ENCODE peak calls at places on chromosomes 5 and 9, in seven cellular contexts. One of them, this sample, is unnamed.
A peak's percentile ranks its signal among the peaks of the same experiment; 100 is the strongest.

GRCh38 chr9:120521101-120521500 is 58.9 kb downstream of the CDK5RAP2 start:
- DNase-seq in cardiac fibroblast: no peak
- DNase-seq in fibroblast of mammary gland: no peak
- DNase-seq in cardiac muscle cell: no peak
- DNase-seq in lower leg skin: no peak
- DNase-seq in D721Med: no peak
- DNase-seq in activated B cell treated with CpG ODN at 0.5 μM for 24 hours: no peak
- DNase-seq in this sample: no peak

GRCh38 chr9:125524522-125524921 is 182.5 kb downstream of the MAPKAP1 start:
- DNase-seq in cardiac muscle cell: peak; percentile 50
- DNase-seq in cardiac fibroblast: peak; percentile 35
- DNase-seq in D721Med: no peak
- DNase-seq in fibroblast of mammary gland: peak; percentile 78
- DNase-seq in activated B cell treated with CpG ODN at 0.5 μM for 24 hours: no peak
- DNase-seq in lower leg skin: no peak
- DNase-seq in this sample: no peak

GRCh38 chr9:90343360-90343759 is 299.3 kb downstream of the DIRAS2 start:
- DNase-seq in activated B cell treated with CpG ODN at 0.5 μM for 24 hours: no peak
- DNase-seq in cardiac muscle cell: peak; percentile 30
- DNase-seq in cardiac fibroblast: peak; percentile 17
- DNase-seq in D721Med: peak; percentile 26
- DNase-seq in lower leg skin: no peak
- DNase-seq in fibroblast of mammary gland: peak; percentile 31
- DNase-seq in this sample: no peak

GRCh38 chr9:99977042-99977792 is 70.8 kb downstream of the STX17 start:
- DNase-seq in fibroblast of mammary gland: no peak
- DNase-seq in activated B cell treated with CpG ODN at 0.5 μM for 24 hours: no peak
- DNase-seq in D721Med: no peak
- DNase-seq in lower leg skin: no peak
- DNase-seq in cardiac muscle cell: no peak
- DNase-seq in cardiac fibroblast: no peak
- DNase-seq in this sample: no peak

GRCh38 chr5:16792278-16793275 is 143.5 kb downstream of the MYO10 start:
- DNase-seq in D721Med: no peak
- DNase-seq in activated B cell treated with CpG ODN at 0.5 μM for 24 hours: no peak
- DNase-seq in cardiac muscle cell: no peak
- DNase-seq in cardiac fibroblast: no peak
- DNase-seq in fibroblast of mammary gland: no peak
- DNase-seq in lower leg skin: no peak
- DNase-seq in this sample: no peak

GRCh38 chr9:27367175-27367798 is 70.3 kb upstream of the EQTN start:
- DNase-seq in cardiac fibroblast: no peak
- DNase-seq in activated B cell treated with CpG ODN at 0.5 μM for 24 hours: no peak
- DNase-seq in D721Med: no peak
- DNase-seq in lower leg skin: no peak
- DNase-seq in fibroblast of mammary gland: no peak
- DNase-seq in cardiac muscle cell: no peak
- DNase-seq in this sample: no peak

GRCh38 chr5:138448481-138449398 is 9.9 kb downstream of the REEP2 start:
- DNase-seq in activated B cell treated with CpG ODN at 0.5 μM for 24 hours: no peak
- DNase-seq in cardiac muscle cell: peak; percentile 38
- DNase-seq in cardiac fibroblast: peak; percentile 20
- DNase-seq in lower leg skin: no peak
- DNase-seq in D721Med: no peak
- DNase-seq in fibroblast of mammary gland: peak; percentile 48
- DNase-seq in this sample: no peak

GRCh38 chr5:107997338-107997979 is 326.7 kb upstream of the EFNA5 start:
- DNase-seq in D721Med: no peak
- DNase-seq in lower leg skin: no peak
- DNase-seq in activated B cell treated with CpG ODN at 0.5 μM for 24 hours: no peak
- DNase-seq in fibroblast of mammary gland: peak; percentile 26
- DNase-seq in cardiac muscle cell: no peak
- DNase-seq in cardiac fibroblast: peak; percentile 14
- DNase-seq in this sample: no peak

GRCh38 chr5:43609752-43610151 is 6.8 kb downstream of the NNT start:
- DNase-seq in lower leg skin: no peak
- DNase-seq in cardiac fibroblast: no peak
- DNase-seq in activated B cell treated with CpG ODN at 0.5 μM for 24 hours: no peak
- DNase-seq in D721Med: no peak
- DNase-seq in cardiac muscle cell: no peak
- DNase-seq in fibroblast of mammary gland: peak; percentile 7
- DNase-seq in this sample: no peak
- TF ChIP-seq CTCF in lower leg skin: no peak
- TF ChIP-seq CTCF in cardiac fibroblast: peak; percentile 39
- TF ChIP-seq CTCF in activated B cell treated with CpG ODN at 0.5 μM for 24 hours: no peak
- TF ChIP-seq CTCF in D721Med: peak; percentile 45
- TF ChIP-seq CTCF in cardiac muscle cell: peak; percentile 16
- TF ChIP-seq CTCF in fibroblast of mammary gland: peak; percentile 37
- TF ChIP-seq CTCF in this sample: peak; percentile 46

GRCh38 chr9:110028281-110029075 is 179.5 kb downstream of the C9orf152 start:
- DNase-seq in cardiac fibroblast: peak; percentile 74
- DNase-seq in D721Med: no peak
- DNase-seq in cardiac muscle cell: peak; percentile 54
- DNase-seq in lower leg skin: no peak
- DNase-seq in fibroblast of mammary gland: peak; percentile 52
- DNase-seq in activated B cell treated with CpG ODN at 0.5 μM for 24 hours: no peak
- DNase-seq in this sample: no peak

GRCh38 chr9:110030632-110031031 is 177.3 kb downstream of the C9orf152 start:
- DNase-seq in lower leg skin: no peak
- DNase-seq in cardiac muscle cell: peak; percentile 43
- DNase-seq in activated B cell treated with CpG ODN at 0.5 μM for 24 hours: no peak
- DNase-seq in fibroblast of mammary gland: peak; percentile 50
- DNase-seq in D721Med: no peak
- DNase-seq in cardiac fibroblast: peak; percentile 91
- DNase-seq in this sample: no peak

GRCh38 chr9:110029815-110030480 is 178.0 kb downstream of the C9orf152 start:
- DNase-seq in D721Med: no peak
- DNase-seq in cardiac fibroblast: no peak
- DNase-seq in lower leg skin: no peak
- DNase-seq in activated B cell treated with CpG ODN at 0.5 μM for 24 hours: no peak
- DNase-seq in fibroblast of mammary gland: no peak
- DNase-seq in cardiac muscle cell: no peak
- DNase-seq in this sample: no peak

GRCh38 chr9:110027624-110028023 is 180.3 kb downstream of the C9orf152 start:
- DNase-seq in D721Med: no peak
- DNase-seq in lower leg skin: no peak
- DNase-seq in cardiac muscle cell: peak; percentile 85
- DNase-seq in fibroblast of mammary gland: peak; percentile 87
- DNase-seq in activated B cell treated with CpG ODN at 0.5 μM for 24 hours: no peak
- DNase-seq in cardiac fibroblast: peak; percentile 96
- DNase-seq in this sample: no peak

DNA sequence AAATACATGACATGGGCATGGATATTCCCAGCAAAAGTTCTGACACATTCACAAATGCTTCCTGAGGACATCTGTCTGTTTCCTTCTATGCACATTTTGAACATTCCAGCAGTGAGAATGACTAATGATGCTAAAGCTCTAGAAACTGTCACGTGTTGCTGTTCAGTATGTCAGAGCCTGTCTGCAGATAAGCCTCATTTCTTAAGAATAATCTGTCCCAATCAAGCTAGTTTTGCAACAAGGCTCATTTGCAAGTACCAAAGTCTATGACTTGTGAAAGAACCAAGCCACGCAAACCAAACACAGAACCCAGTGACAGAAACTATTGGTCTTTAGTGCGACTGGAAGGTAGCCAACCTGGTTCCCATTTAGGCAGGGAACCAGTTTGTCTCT is 178.5 kb downstream of the C9orf152 start:
- DNase-seq in activated B cell treated with CpG ODN at 0.5 μM for 24 hours: no peak
- DNase-seq in fibroblast of mammary gland: peak; percentile 95
- DNase-seq in cardiac fibroblast: peak; percentile 99
- DNase-seq in lower leg skin: peak; percentile 37
- DNase-seq in D721Med: no peak
- DNase-seq in cardiac muscle cell: peak; percentile 96
- DNase-seq in this sample: no peak
- TF ChIP-seq CTCF in activated B cell treated with CpG ODN at 0.5 μM for 24 hours: no peak
- TF ChIP-seq CTCF in fibroblast of mammary gland: no peak
- TF ChIP-seq CTCF in cardiac fibroblast: no peak
- TF ChIP-seq CTCF in lower leg skin: no peak
- TF ChIP-seq CTCF in D721Med: no peak
- TF ChIP-seq CTCF in cardiac muscle cell: no peak
- TF ChIP-seq CTCF in this sample: no peak

GRCh38 chr5:140882591-140882899 is 621 bp downstream of the PCDHA13 start:
- DNase-seq in cardiac fibroblast: peak; percentile 13
- DNase-seq in cardiac muscle cell: no peak
- DNase-seq in activated B cell treated with CpG ODN at 0.5 μM for 24 hours: no peak
- DNase-seq in fibroblast of mammary gland: peak; percentile 5
- DNase-seq in D721Med: no peak
- DNase-seq in lower leg skin: no peak
- DNase-seq in this sample: no peak
- TF ChIP-seq CTCF in cardiac fibroblast: no peak
- TF ChIP-seq CTCF in cardiac muscle cell: no peak
- TF ChIP-seq CTCF in activated B cell treated with CpG ODN at 0.5 μM for 24 hours: no peak
- TF ChIP-seq CTCF in fibroblast of mammary gland: no peak
- TF ChIP-seq CTCF in D721Med: peak; percentile 60
- TF ChIP-seq CTCF in lower leg skin: no peak
- TF ChIP-seq CTCF in this sample: no peak

GRCh38 chr5:142749321-142749720 is 20.9 kb upstream of the ARHGAP26 start:
- DNase-seq in fibroblast of mammary gland: peak; percentile 82
- DNase-seq in D721Med: no peak
- DNase-seq in cardiac muscle cell: peak; percentile 64
- DNase-seq in lower leg skin: no peak
- DNase-seq in cardiac fibroblast: peak; percentile 85
- DNase-seq in activated B cell treated with CpG ODN at 0.5 μM for 24 hours: no peak
- DNase-seq in this sample: no peak

GRCh38 chr5:142748132-142748531 is 22.0 kb upstream of the ARHGAP26 start:
- DNase-seq in D721Med: no peak
- DNase-seq in fibroblast of mammary gland: peak; percentile 84
- DNase-seq in cardiac fibroblast: peak; percentile 84
- DNase-seq in activated B cell treated with CpG ODN at 0.5 μM for 24 hours: no peak
- DNase-seq in cardiac muscle cell: peak; percentile 65
- DNase-seq in lower leg skin: no peak
- DNase-seq in this sample: no peak

GRCh38 chr5:142746532-142746931 is 23.6 kb upstream of the ARHGAP26 start:
- DNase-seq in D721Med: no peak
- DNase-seq in fibroblast of mammary gland: no peak
- DNase-seq in lower leg skin: no peak
- DNase-seq in cardiac muscle cell: no peak
- DNase-seq in cardiac fibroblast: no peak
- DNase-seq in activated B cell treated with CpG ODN at 0.5 μM for 24 hours: no peak
- DNase-seq in this sample: no peak

GRCh38 chr5:142747034-142747433 is 23.1 kb upstream of the ARHGAP26 start:
- DNase-seq in cardiac muscle cell: peak; percentile 71
- DNase-seq in fibroblast of mammary gland: peak; percentile 54
- DNase-seq in cardiac fibroblast: peak; percentile 67
- DNase-seq in lower leg skin: no peak
- DNase-seq in activated B cell treated with CpG ODN at 0.5 μM for 24 hours: no peak
- DNase-seq in D721Med: no peak
- DNase-seq in this sample: no peak

GRCh38 chr5:142748568-142749249 is 21.5 kb upstream of the ARHGAP26 start:
- DNase-seq in activated B cell treated with CpG ODN at 0.5 μM for 24 hours: peak; percentile 46
- DNase-seq in fibroblast of mammary gland: peak; percentile 23
- DNase-seq in lower leg skin: no peak
- DNase-seq in cardiac muscle cell: no peak
- DNase-seq in D721Med: no peak
- DNase-seq in cardiac fibroblast: peak; percentile 39
- DNase-seq in this sample: no peak
- TF ChIP-seq CTCF in activated B cell treated with CpG ODN at 0.5 μM for 24 hours: peak; percentile 74
- TF ChIP-seq CTCF in fibroblast of mammary gland: peak; percentile 39
- TF ChIP-seq CTCF in lower leg skin: no peak
- TF ChIP-seq CTCF in cardiac muscle cell: no peak
- TF ChIP-seq CTCF in D721Med: peak; percentile 51
- TF ChIP-seq CTCF in cardiac fibroblast: peak; percentile 25
- TF ChIP-seq CTCF in this sample: peak; percentile 53

DNA sequence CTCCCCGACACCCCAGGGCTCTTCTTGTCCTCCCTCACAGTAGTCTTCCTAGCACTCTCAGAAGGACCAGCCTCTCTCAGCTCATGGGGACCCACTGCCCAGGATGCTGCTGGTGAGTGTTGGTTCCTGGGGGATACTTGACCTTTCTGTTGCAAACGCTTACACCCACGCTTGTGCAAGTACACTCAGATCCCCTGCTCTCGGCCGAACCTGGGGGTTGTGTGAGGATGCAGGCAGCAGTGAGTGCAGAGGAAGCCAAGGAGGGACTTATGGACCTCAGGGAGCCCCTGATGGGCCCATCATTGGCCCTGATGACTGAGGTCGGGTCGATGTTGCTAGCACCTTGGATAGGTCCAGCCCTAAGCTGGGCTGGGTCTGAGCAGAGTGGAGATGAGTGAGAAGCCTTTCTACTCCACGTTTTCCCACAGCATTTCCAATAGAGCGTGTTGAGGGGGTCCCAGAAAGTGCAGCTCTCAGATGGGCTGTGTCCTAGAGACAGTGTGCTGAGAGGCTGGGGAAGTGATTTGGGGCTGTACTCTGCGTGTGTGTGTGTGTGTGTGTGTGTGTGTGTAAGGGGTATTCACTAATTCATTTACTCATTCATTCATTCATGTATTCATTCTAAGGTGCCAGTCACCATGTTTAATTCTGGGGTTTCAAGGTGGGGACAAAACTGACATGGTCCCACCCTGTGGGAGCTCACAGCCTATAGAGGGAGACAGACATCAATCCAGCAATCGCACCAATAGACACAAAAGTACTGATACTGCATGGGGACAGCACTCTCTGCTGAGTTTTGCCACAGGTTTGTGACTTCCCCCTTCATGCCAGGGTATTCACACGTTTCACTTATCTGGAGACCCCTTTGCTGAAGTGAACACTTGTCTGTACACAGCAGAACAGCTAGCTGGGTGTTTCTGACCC is 25.2 kb upstream of the PITX1 start:
- DNase-seq in D721Med: no peak
- DNase-seq in lower leg skin: no peak
- DNase-seq in fibroblast of mammary gland: no peak
- DNase-seq in cardiac muscle cell: no peak
- DNase-seq in cardiac fibroblast: no peak
- DNase-seq in activated B cell treated with CpG ODN at 0.5 μM for 24 hours: no peak
- DNase-seq in this sample: no peak
- TF ChIP-seq CTCF in D721Med: peak; percentile 20
- TF ChIP-seq CTCF in lower leg skin: no peak
- TF ChIP-seq CTCF in fibroblast of mammary gland: no peak
- TF ChIP-seq CTCF in cardiac muscle cell: no peak
- TF ChIP-seq CTCF in cardiac fibroblast: no peak
- TF ChIP-seq CTCF in activated B cell treated with CpG ODN at 0.5 μM for 24 hours: no peak
- TF ChIP-seq CTCF in this sample: no peak

GRCh38 chr5:157303667-157304327 is 37.9 kb downstream of the CYFIP2 start:
- DNase-seq in D721Med: no peak
- DNase-seq in lower leg skin: no peak
- DNase-seq in activated B cell treated with CpG ODN at 0.5 μM for 24 hours: no peak
- DNase-seq in cardiac fibroblast: no peak
- DNase-seq in cardiac muscle cell: no peak
- DNase-seq in fibroblast of mammary gland: no peak
- DNase-seq in this sample: no peak
- TF ChIP-seq CTCF in D721Med: no peak
- TF ChIP-seq CTCF in lower leg skin: no peak
- TF ChIP-seq CTCF in activated B cell treated with CpG ODN at 0.5 μM for 24 hours: no peak
- TF ChIP-seq CTCF in cardiac fibroblast: peak; percentile 6
- TF ChIP-seq CTCF in cardiac muscle cell: peak; percentile 19
- TF ChIP-seq CTCF in fibroblast of mammary gland: no peak
- TF ChIP-seq CTCF in this sample: peak; percentile 35

GRCh38 chr9:131954299-131954698 is 125.4 kb downstream of the MED27 start:
- DNase-seq in activated B cell treated with CpG ODN at 0.5 μM for 24 hours: no peak
- DNase-seq in cardiac fibroblast: no peak
- DNase-seq in D721Med: no peak
- DNase-seq in fibroblast of mammary gland: no peak
- DNase-seq in cardiac muscle cell: no peak
- DNase-seq in lower leg skin: no peak
- DNase-seq in this sample: no peak
- TF ChIP-seq CTCF in activated B cell treated with CpG ODN at 0.5 μM for 24 hours: no peak
- TF ChIP-seq CTCF in cardiac fibroblast: no peak
- TF ChIP-seq CTCF in D721Med: peak; percentile 31
- TF ChIP-seq CTCF in fibroblast of mammary gland: peak; percentile 28
- TF ChIP-seq CTCF in cardiac muscle cell: peak; percentile 24
- TF ChIP-seq CTCF in lower leg skin: no peak
- TF ChIP-seq CTCF in this sample: peak; percentile 27

GRCh38 chr9:5715548-5716127 is 86.7 kb downstream of the RIC1 start:
- DNase-seq in lower leg skin: no peak
- DNase-seq in cardiac muscle cell: no peak
- DNase-seq in D721Med: no peak
- DNase-seq in cardiac fibroblast: no peak
- DNase-seq in activated B cell treated with CpG ODN at 0.5 μM for 24 hours: no peak
- DNase-seq in fibroblast of mammary gland: no peak
- DNase-seq in this sample: no peak
- TF ChIP-seq CTCF in lower leg skin: no peak
- TF ChIP-seq CTCF in cardiac muscle cell: no peak
- TF ChIP-seq CTCF in D721Med: no peak
- TF ChIP-seq CTCF in cardiac fibroblast: no peak
- TF ChIP-seq CTCF in activated B cell treated with CpG ODN at 0.5 μM for 24 hours: no peak
- TF ChIP-seq CTCF in fibroblast of mammary gland: no peak
- TF ChIP-seq CTCF in this sample: no peak

This sample was measured in type B pancreatic cell.